ENCODE peak calls at places on chromosomes 11 and 22, in nine cellular contexts. H is gastrocnemius medialis, J is ovary, L is prostate gland, B is IMR-90, N is suprapubic skin, G is body of pancreas, T is Peyer's patch, Q is sigmoid colon. M is an unnamed sample.

GRCh38 chr11:68773521-68774187 is 22.3 kb upstream of the TESMIN start:
- DNase-seq in H (no peak), J (no peak), L (no peak), B (peak), N (no peak), G (no peak), T (no peak), Q (no peak), M (no peak)

GRCh38 chr11:113587318-113587739 is 112.1 kb upstream of the DRD2 start:
- DNase-seq in H (no peak), J (no peak), L (no peak), B (peak), N (no peak), G (no peak), T (no peak), Q (no peak), M (no peak)

GRCh38 chr11:30730011-30730410 is 143.9 kb upstream of the MPPED2 start:
- DNase-seq in H (no peak), J (no peak), L (no peak), B (no peak), N (no peak), G (no peak), T (no peak), Q (no peak), M (no peak)

GRCh38 chr11:101576536-101576935 is 7.3 kb downstream of the TRPC6 start:
- DNase-seq in H (no peak), J (no peak), L (no peak), B (no peak), N (no peak), G (no peak), T (no peak), Q (no peak), M (no peak)

GRCh38 chr11:36150986-36151385 is 138.2 kb downstream of the COMMD9 start:
- DNase-seq in H (no peak), J (no peak), L (no peak), B (peak), N (no peak), G (no peak), T (no peak), Q (no peak), M (no peak)

GRCh38 chr22:30422481-30423295 is 2.9 kb upstream of the MTFP1 start:
- DNase-seq in H (peak), J (peak), L (peak), B (peak), N (peak), G (peak), T (peak), Q (peak), M (peak)

GRCh38 chr11:17767301-17767885 is 32.8 kb downstream of the KCNC1 start:
- DNase-seq in H (no peak), J (no peak), L (no peak), B (no peak), N (no peak), G (no peak), T (no peak), Q (no peak), M (no peak)

GRCh38 chr22:42397332-42398246 is 34.6 kb downstream of the NFAM1 start:
- DNase-seq in H (peak), J (no peak), L (no peak), B (no peak), N (no peak), G (peak), T (peak), Q (peak), M (peak)

GRCh38 chr11:106828976-106829375 is 189.3 kb downstream of the GUCY1A2 start:
- DNase-seq in H (no peak), J (no peak), L (no peak), B (no peak), N (no peak), G (no peak), T (no peak), Q (no peak), M (no peak)

GRCh38 chr22:29073618-29074275 is 912 bp downstream of the KREMEN1 start:
- DNase-seq in H (no peak), J (peak), L (peak), B (no peak), N (peak), G (peak), T (no peak), Q (no peak), M (peak)

GRCh38 chr11:28659716-28660348 is 551.6 kb downstream of the METTL15 start:
- DNase-seq in H (no peak), J (no peak), L (no peak), B (peak), N (no peak), G (no peak), T (no peak), Q (no peak), M (no peak)

GRCh38 chr11:28657378-28658030 is 549.3 kb downstream of the METTL15 start:
- DNase-seq in H (no peak), J (no peak), L (no peak), B (peak), N (no peak), G (no peak), T (no peak), Q (no peak), M (no peak)

GRCh38 chr11:28649922-28650321 is 541.7 kb downstream of the METTL15 start:
- DNase-seq in H (no peak), J (no peak), L (no peak), B (no peak), N (no peak), G (no peak), T (no peak), Q (no peak), M (no peak)

DNA sequence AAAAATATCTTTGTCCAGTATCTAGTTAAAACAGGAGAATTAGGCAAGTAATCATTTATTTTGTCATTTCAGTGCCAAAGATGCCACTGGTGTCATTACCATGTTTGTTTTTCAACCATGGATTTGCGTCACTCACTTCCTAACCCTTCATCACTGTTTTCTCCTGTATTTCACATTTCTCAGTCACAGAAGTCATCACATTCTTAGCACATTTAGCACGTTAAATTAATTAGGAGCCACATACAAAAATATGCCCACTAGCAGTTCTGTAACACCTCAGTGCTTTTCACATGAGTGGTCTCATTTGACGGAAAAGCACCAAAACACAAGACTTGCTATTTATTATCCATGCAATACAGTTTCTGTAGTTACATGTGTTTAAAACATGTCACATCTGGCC is 546.0 kb downstream of the METTL15 start:
- DNase-seq in H (no peak), J (no peak), L (no peak), B (no peak), N (no peak), G (no peak), T (no peak), Q (no peak), M (no peak)
- TF ChIP-seq POLR2A in H (no peak), J (no peak), L (no peak), B (no peak), N (no peak), G (no peak), T (no peak), Q (no peak), M (no peak)

DNA sequence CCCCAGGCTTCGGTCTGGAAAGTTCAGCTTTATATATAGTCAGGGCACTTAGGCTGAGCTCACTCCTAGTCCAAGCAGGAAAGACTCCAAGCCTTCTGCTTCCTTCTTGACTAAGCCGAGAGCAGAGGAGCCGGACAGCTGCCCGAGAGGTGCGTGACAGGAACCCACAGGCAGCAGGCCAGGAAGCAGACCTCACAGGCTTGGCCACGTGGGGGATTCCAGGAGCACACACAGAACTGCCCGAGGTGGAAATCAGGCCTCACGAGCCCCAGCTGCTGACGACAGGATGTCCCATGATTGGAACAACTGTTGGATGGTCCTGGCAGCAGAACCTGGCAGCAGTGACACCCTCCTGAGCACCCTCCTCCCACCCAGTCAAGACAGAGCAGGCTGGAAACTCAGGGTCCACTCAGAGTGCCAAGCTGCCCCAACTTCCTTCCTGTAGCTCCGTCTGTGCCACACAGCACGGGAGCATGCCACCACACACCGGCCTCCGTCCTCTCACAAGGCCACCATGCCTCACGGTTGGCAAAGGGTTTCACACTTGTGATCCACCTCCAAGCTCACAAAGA is 5.4 kb downstream of the PLA2G6 start:
- DNase-seq in H (peak), J (peak), L (peak), B (peak), N (peak), G (peak), T (no peak), Q (peak), M (peak)
- H3K4me3 ChIP-seq in H (no peak), J (no peak), L (no peak), B (no peak), N (no peak), G (no peak), T (no peak), Q (no peak), M (no peak)

DNA sequence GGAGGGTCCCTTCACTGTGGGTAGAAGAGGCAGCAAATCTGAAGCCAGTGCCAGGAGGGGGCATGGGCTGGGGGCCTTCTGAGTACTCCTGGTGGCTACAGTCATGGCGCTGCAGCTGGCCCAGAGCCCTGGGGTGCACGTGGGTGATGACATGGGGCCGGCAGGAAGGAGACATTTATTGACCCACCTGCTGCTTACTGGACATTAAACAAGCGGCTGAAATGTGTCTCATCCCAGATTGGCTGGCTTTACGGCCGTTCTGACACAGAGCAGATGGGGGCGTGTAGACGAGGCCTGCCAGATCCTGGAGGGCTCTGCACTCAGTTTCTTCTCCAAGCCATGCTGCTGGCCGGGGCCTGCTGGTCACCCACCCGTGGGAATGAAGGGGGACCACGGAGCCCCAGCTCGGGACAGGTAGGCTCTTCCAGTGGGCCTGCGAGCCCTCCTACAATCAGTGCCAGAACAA is 906.9 kb downstream of the BRD1 start:
- DNase-seq in H (no peak), J (no peak), L (no peak), B (no peak), N (peak), G (no peak), T (no peak), Q (peak), M (peak)
- TF ChIP-seq POLR2A in H (no peak), J (no peak), L (no peak), B (no peak), N (no peak), G (no peak), T (no peak), Q (no peak), M (no peak)

DNA sequence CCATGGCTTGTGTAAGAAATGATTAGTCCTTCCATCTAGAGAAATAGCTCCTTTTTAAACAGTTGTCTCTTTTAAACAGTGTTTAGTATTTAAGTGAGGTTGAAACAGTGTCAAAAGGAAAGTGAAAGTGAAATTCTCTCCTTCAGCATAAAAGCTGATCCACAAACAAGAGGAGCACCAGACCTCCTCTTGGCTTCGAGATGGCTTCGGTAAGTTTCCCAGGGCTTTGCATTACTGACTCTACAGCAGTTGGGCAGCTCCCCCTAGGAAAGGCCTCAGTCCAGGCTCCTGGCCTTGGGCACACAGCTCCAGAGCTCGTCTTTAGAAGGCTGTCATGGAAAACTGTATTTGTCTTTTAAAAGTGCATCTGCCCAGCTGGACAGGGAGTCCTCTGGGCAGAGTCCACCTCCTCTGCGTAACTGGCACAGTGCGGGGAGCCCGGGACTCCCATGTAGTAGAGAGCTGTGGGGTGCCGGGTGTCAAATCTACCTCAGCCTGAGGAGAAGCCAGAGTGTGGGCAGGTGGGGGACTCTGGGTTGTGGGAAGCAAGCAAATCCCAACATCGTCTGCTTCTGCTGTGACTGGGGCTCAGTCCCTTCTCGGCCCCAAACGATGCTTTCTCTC is at the start of gene PLAAT4:
- DNase-seq in H (no peak), J (peak), L (peak), B (peak), N (no peak), G (peak), T (peak), Q (peak), M (no peak)
- H3K4me3 ChIP-seq in H (peak), J (peak), L (peak), B (peak), N (peak), G (peak), T (peak), Q (peak), M (no peak)